ENCODE peak calls at places on chromosome 14, in four cellular contexts. Z is cardiac fibroblast, F is ovary, Y is AG09309. R is an unnamed sample.

GRCh38 chr14:102500190-102500661 is 9.3 kb downstream of the ANKRD9 start:
- DNase-seq in Z (peak; percentile 95), F (no peak), Y (peak; percentile 84), R (peak; percentile 60)

GRCh38 chr14:51908086-51908485 is 47.7 kb downstream of the GNG2 start:
- DNase-seq in Z (no peak), F (no peak), Y (no peak), R (no peak)

GRCh38 chr14:92486881-92487280 is 26.7 kb upstream of the RIN3 start:
- DNase-seq in Z (peak; percentile 37), F (no peak), Y (no peak), R (no peak)

GRCh38 chr14:76497550-76498484 is 121.9 kb downstream of the ESRRB start:
- DNase-seq in Z (no peak), F (no peak), Y (no peak), R (no peak)

GRCh38 chr14:97337267-97337666 is 540.1 kb downstream of the VRK1 start:
- DNase-seq in Z (no peak), F (no peak), Y (no peak), R (no peak)

GRCh38 chr14:68363841-68364711 is 428.8 kb downstream of the ZFP36L1 start:
- DNase-seq in Z (peak; percentile 44), F (peak; percentile 44), Y (no peak), R (peak; percentile 42)

GRCh38 chr14:23529016-23529740 is 22.4 kb downstream of the ZFHX2 start:
- DNase-seq in Z (no peak), F (no peak), Y (no peak), R (no peak)

GRCh38 chr14:71538949-71539659 is 393.1 kb upstream of the RGS6 start:
- DNase-seq in Z (peak; percentile 76), F (no peak), Y (peak; percentile 34), R (no peak)

GRCh38 chr14:67491741-67492504 is 3.4 kb upstream of the TMEM229B start:
- DNase-seq in Z (no peak), F (no peak), Y (no peak), R (no peak)

GRCh38 chr14:95133282-95133681 is 24.0 kb downstream of the DICER1 start:
- DNase-seq in Z (peak; percentile 3), F (no peak), Y (no peak), R (no peak)

DNA sequence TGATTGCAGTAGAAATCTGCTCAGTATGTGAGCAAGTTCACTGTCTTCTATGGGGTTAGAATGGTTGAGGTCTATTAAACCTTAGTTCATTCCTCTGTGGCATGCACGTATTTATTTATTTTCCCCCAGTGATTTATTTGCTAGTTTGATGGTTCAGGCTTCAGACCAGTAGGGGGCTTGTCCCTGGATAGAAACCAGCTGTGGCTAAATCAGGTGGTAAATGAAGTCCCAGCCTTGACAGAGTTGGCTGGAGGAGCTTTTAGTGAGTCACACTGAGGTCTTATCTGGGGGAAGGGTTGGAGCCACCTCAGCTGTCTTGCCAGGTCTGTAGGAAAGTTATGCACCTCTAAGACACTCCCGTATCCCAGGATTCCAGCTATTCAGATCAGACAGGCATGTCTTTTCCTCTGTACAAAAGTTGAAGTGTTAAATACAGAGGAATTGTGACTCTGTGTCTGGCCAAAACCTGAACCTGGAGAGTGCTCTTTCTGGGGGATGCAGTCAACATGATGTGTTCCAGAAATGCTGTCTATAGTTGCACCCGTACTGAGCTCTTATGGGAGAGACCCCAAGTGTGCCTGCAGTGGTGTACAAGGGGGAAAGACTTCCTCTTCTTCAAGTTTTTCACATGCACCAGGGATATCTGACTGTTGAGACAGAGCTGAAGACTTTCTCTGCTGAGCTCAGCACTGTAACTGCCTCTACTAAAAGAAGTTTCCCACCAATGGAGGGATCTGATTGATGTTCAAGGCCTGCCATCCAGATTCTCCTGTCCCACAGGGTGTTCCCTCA is 1322.1 kb downstream of the TMEM121 start:
- DNase-seq in Z (no peak), F (no peak), Y (no peak), R (peak; percentile 41)
- TF ChIP-seq CTCF in Z (peak; percentile 40), F (peak; percentile 42), Y (no peak), R (no peak)

GRCh38 chr14:94077111-94077821 is 3.7 kb downstream of the DDX24 start:
- DNase-seq in Z (no peak), F (no peak), Y (no peak), R (no peak)
- H3K4me3 ChIP-seq in Z (no peak overlapping the region), F (peak overlapping the region; percentile 17), Y (no peak overlapping the region), R (no peak overlapping the region)

GRCh38 chr14:31986405-31986804 is 90.7 kb upstream of the ARHGAP5 start:
- DNase-seq in Z (no peak), F (no peak), Y (no peak), R (no peak)
- TF ChIP-seq CTCF in Z (no peak), F (no peak), Y (no peak), R (no peak)

GRCh38 chr14:77613207-77613606 is 3.2 kb downstream of the SPTLC2 start:
- DNase-seq in Z (peak; percentile 6), F (no peak), Y (no peak), R (no peak)
- H3K4me3 ChIP-seq in Z (no peak overlapping the region), F (no peak overlapping the region), Y (no peak overlapping the region), R (no peak overlapping the region)

GRCh38 chr14:53646925-53647324 is 309.7 kb downstream of the BMP4 start:
- DNase-seq in Z (no peak), F (no peak), Y (no peak), R (no peak)
- TF ChIP-seq CTCF in Z (no peak), F (no peak), Y (no peak), R (no peak)

GRCh38 chr14:88004637-88005036 is 298 bp upstream of the GPR65 start:
- DNase-seq in Z (no peak), F (no peak), Y (no peak), R (no peak)
- H3K4me3 ChIP-seq in Z (no peak overlapping the region), F (no peak overlapping the region), Y (no peak overlapping the region), R (peak overlapping the region; percentile 44)

GRCh38 chr14:99619873-99620834 is 16.1 kb upstream of the CCDC85C start:
- DNase-seq in Z (peak; percentile 66), F (no peak), Y (no peak), R (peak; percentile 42)
- TF ChIP-seq CTCF in Z (no peak), F (no peak), Y (no peak), R (no peak)

GRCh38 chr14:39265032-39265431 is 31.3 kb downstream of the MIA2 start:
- DNase-seq in Z (peak; percentile 67), F (no peak), Y (no peak), R (no peak)
- H3K4me3 ChIP-seq in Z (peak overlapping the region; percentile 80), F (no peak overlapping the region), Y (peak overlapping the region; percentile 16), R (peak overlapping the region; percentile 71)

GRCh38 chr14:99605299-99605961 is 1.4 kb upstream of the CCDC85C start:
- DNase-seq in Z (peak; percentile 57), F (peak; percentile 60), Y (no peak), R (peak; percentile 62)
- TF ChIP-seq CTCF in Z (no peak), F (no peak), Y (no peak), R (no peak)

GRCh38 chr14:32896979-32897723 is 41.5 kb upstream of the NPAS3 start:
- DNase-seq in Z (peak; percentile 22), F (no peak), Y (peak; percentile 7), R (no peak)
- H3K4me3 ChIP-seq in Z (peak overlapping the region; percentile 45), F (peak overlapping the region; percentile 53), Y (peak overlapping the region; percentile 44), R (peak overlapping the region; percentile 28)

R was measured in adrenal gland.